ENCODE peak calls at places on chromosomes 2 and 18, in four cellular contexts. Z is GM12878, B is HepG2, C is K562. N is an unnamed sample.
A peak's percentile ranks its signal among the peaks of the same experiment; 100 is the strongest.

GRCh38 chr2:20140321-20141055 is 84.4 kb downstream of the SDC1 start:
- ATAC-seq in Z (no peak), B (no peak), C (no peak), N (no peak)

GRCh38 chr2:27988718-27989117 is 98.2 kb downstream of the BABAM2 start:
- ATAC-seq in Z (no peak), B (no peak), C (no peak), N (no peak)

GRCh38 chr2:147438897-147439296 is 405.9 kb upstream of the ACVR2A start:
- ATAC-seq in Z (no peak), B (no peak), C (no peak), N (no peak)

GRCh38 chr2:238644095-238645081 is 203.5 kb upstream of the TWIST2 start:
- ATAC-seq in Z (no peak), B (peak; percentile 72), C (no peak), N (peak; percentile 87)

GRCh38 chr18:31064130-31064529 is 21.6 kb upstream of the DSC3 start:
- ATAC-seq in Z (peak; percentile 68), B (no peak), C (peak; percentile 57), N (no peak)

GRCh38 chr18:32669549-32670165 is 103.2 kb downstream of the KLHL14 start:
- ATAC-seq in Z (peak; percentile 70), B (peak; percentile 94), C (no peak), N (no peak)

GRCh38 chr2:31430439-31431165 is 16.1 kb upstream of the XDH start:
- ATAC-seq in Z (no peak), B (no peak), C (no peak), N (no peak)

GRCh38 chr18:22839488-22839930 is 93.6 kb upstream of the RBBP8 start:
- ATAC-seq in Z (peak; percentile 84), B (no peak), C (no peak), N (no peak)

GRCh38 chr2:3868426-3868825 is 165.1 kb downstream of the DCDC2C start:
- ATAC-seq in Z (no peak), B (no peak), C (no peak), N (no peak)

GRCh38 chr2:42593282-42593681 is 24.9 kb downstream of the MTA3 start:
- ATAC-seq in Z (no peak), B (no peak), C (no peak), N (no peak)

GRCh38 chr2:38168710-38169480 is 92.9 kb upstream of the CYP1B1 start:
- ATAC-seq in Z (no peak), B (no peak), C (no peak), N (no peak)

GRCh38 chr2:156918410-156918809 is 339.1 kb upstream of the GALNT5 start:
- ATAC-seq in Z (no peak), B (no peak), C (no peak), N (no peak)

GRCh38 chr2:104408266-104408665 is 445.6 kb upstream of the POU3F3 start:
- ATAC-seq in Z (no peak), B (no peak), C (no peak), N (no peak)

GRCh38 chr2:96584017-96584416 is 47.5 kb downstream of the ARID5A start:
- ATAC-seq in Z (no peak), B (no peak), C (no peak), N (no peak)

GRCh38 chr2:160042054-160042453 is 20.4 kb downstream of the PLA2R1 start:
- ATAC-seq in Z (peak; percentile 26), B (no peak), C (no peak), N (no peak)

GRCh38 chr2:120934221-120934639 is 198.6 kb downstream of the GLI2 start:
- ATAC-seq in Z (no peak), B (peak; percentile 10), C (no peak), N (no peak)

GRCh38 chr2:204187513-204188088 is 251.0 kb downstream of the ICOS start:
- ATAC-seq in Z (peak; percentile 38), B (peak; percentile 48), C (no peak), N (no peak)

GRCh38 chr2:64654993-64655666 is 1.4 kb upstream of the SERTAD2 start:
- ATAC-seq in Z (peak; percentile 8), B (no peak), C (no peak), N (no peak)

GRCh38 chr2:188623995-188624643 is 332.4 kb downstream of the GULP1 start:
- ATAC-seq in Z (no peak), B (no peak), C (no peak), N (no peak)

GRCh38 chr2:110931648-110932047 is 189.1 kb upstream of the BCL2L11 start:
- ATAC-seq in Z (no peak), B (no peak), C (no peak), N (peak; percentile 53)

GRCh38 chr18:74942319-74942910 is 266.5 kb downstream of the PTGR3 start:
- ATAC-seq in Z (peak; percentile 97), B (no peak), C (no peak), N (no peak)

GRCh38 chr2:144152817-144153271 is 367.1 kb downstream of the ZEB2 start:
- ATAC-seq in Z (peak; percentile 47), B (no peak), C (peak; percentile 91), N (no peak)

GRCh38 chr2:110773470-110773921 is 41.1 kb downstream of the ACOXL start:
- ATAC-seq in Z (no peak), B (peak; percentile 68), C (no peak), N (peak; percentile 91)

GRCh38 chr18:79546781-79547272 is 132.8 kb upstream of the CTDP1 start:
- ATAC-seq in Z (no peak), B (no peak), C (no peak), N (no peak)

GRCh38 chr18:32763306-32763705 is 9.5 kb downstream of the KLHL14 start:
- ATAC-seq in Z (no peak), B (no peak), C (no peak), N (no peak)

GRCh38 chr2:11590193-11590592 is 56.3 kb downstream of the GREB1 start:
- ATAC-seq in Z (no peak), B (peak; percentile 5), C (no peak), N (no peak)

GRCh38 chr2:171185165-171185818 is 24.6 kb upstream of the TLK1 start:
- ATAC-seq in Z (no peak), B (no peak), C (no peak), N (no peak)

GRCh38 chr2:171181067-171182049 is 20.7 kb upstream of the TLK1 start:
- ATAC-seq in Z (peak; percentile 58), B (no peak), C (peak; percentile 78), N (no peak)

GRCh38 chr2:171187177-171187576 is 26.5 kb upstream of the TLK1 start:
- ATAC-seq in Z (no peak), B (no peak), C (no peak), N (no peak)

GRCh38 chr2:171187819-171188218 is 27.1 kb upstream of the TLK1 start:
- ATAC-seq in Z (no peak), B (no peak), C (no peak), N (no peak)

DNA sequence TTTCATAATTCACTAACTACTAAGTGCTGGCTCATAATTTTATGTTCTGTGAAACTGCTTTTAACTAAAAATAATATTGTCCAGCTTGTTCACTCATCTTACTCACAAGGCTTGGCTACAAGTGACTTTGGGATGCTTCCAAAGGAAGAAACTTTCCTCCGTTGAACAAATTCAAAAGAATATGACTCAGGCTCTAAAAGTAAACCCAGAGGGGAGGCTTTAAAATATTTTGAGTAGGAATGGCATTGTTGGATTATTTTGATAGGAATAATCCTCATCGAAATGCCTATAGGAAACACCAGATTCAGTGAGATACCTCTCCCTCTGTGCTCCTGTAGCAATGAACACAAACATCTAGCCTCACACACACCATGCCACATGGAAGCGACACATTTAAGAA is 25.2 kb upstream of the TLK1 start:
- ATAC-seq in Z (no peak), B (no peak), C (no peak), N (no peak)
- TF ChIP-seq POLR2AphosphoS5 in Z (no peak), B (no peak), C (no peak), N (no peak)

GRCh38 chr2:21220930-21221329 is 97.2 kb downstream of the TDRD15 start:
- ATAC-seq in Z (no peak), B (no peak), C (no peak), N (no peak)

GRCh38 chr2:21217421-21217820 is 93.7 kb downstream of the TDRD15 start:
- ATAC-seq in Z (no peak), B (no peak), C (no peak), N (no peak)
- TF ChIP-seq CTCF in Z (no peak), B (no peak), C (no peak), N (no peak)

GRCh38 chr2:54724560-54725342 is 1.3 kb downstream of the EML6 start:
- ATAC-seq in Z (no peak), B (peak; percentile 4), C (no peak), N (no peak)

GRCh38 chr2:54725343-54726099 is 2.1 kb downstream of the EML6 start:
- ATAC-seq in Z (no peak), B (no peak), C (no peak), N (no peak)

GRCh38 chr2:54724150-54724559 is 693 bp downstream of the EML6 start:
- ATAC-seq in Z (no peak), B (no peak), C (no peak), N (no peak)

GRCh38 chr2:54722641-54723299 is 692 bp upstream of the EML6 start:
- ATAC-seq in Z (no peak), B (no peak), C (no peak), N (peak; percentile 22)

DNA sequence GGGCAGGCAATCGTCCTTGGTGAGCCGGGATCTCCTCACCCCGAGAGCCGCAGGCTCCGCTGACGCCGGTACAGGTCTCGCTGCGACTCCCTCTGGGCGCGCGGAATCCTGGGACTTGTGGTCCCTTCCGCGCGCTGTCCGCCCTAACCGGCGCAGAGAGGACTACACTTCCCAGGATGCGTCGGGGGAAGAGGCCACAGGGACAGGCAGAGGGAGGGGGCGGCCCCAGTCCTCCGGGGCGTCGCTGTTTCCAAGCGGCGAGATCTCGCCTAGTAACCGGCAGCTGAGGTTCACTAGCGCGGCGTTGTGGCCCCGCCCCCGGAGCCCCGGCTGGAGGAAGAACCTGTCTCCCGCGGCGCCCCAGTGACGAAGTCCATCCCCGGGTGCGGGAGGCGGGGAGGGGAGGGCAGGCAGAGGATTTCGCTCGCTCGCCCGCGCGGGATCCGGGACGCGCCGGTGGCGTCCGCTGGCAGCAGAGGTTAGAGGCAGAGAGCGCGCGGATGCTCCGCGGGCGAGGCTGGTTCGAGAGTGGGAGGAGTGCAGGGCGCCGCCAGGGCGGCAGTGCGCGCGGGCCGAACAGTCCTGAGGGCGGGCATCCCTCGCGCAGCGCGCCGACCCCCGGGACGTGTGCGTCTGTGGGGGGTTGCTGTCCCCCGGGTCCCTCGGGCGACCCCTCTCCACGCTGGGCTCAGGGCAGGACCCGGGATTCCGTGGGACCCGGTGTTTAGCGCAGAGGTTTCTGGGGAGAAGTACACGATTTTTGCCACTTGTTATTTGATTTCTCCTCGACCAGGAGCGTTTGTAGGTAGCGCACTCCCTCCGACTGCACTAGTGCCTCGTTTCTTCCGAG is at the start of gene EML6:
- ATAC-seq in Z (peak; percentile 99), B (peak; percentile 97), C (peak; percentile 99), N (peak; percentile 99)
- TF ChIP-seq POLR2AphosphoS5 in Z (no peak), B (peak; percentile 78), C (peak; percentile 59), N (peak; percentile 44)

GRCh38 chr2:86414996-86415395 is 26.2 kb upstream of the KDM3A start:
- ATAC-seq in Z (no peak), B (no peak), C (no peak), N (no peak)

GRCh38 chr2:86412007-86412406 is 29.2 kb upstream of the KDM3A start:
- ATAC-seq in Z (no peak), B (no peak), C (no peak), N (no peak)

GRCh38 chr2:86413296-86414085 is 27.7 kb upstream of the KDM3A start:
- ATAC-seq in Z (no peak), B (no peak), C (no peak), N (no peak)

GRCh38 chr2:86417961-86418360 is 23.2 kb upstream of the KDM3A start:
- ATAC-seq in Z (no peak), B (no peak), C (no peak), N (no peak)

DNA sequence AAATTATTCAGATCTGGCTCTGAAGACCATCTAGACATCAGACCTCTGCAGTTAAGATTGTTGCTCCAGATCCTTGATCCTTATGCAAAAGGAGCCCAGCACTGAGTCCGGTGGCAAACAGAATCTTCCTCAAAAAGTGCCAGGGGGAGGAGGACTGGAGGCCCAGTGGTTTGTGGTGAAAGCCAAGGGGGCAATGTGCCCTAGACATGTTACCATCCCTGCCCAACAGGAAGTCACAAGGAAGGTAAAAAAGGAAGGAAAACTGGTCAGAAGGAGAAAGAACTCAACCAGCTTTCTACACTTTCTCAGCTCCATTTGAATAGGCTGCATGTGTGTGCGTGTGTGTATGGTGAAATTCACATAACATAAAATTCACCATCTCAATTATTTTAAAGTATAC is 25.0 kb upstream of the KDM3A start:
- ATAC-seq in Z (no peak), B (no peak), C (no peak), N (no peak)
- TF ChIP-seq CTCF in Z (no peak), B (no peak), C (no peak), N (no peak)